ENCODE peak calls at places on chromosomes 12 and 14, in five cellular contexts. G is Caco-2, S is astrocyte of the spinal cord, D is left lung, Z is OCI-LY7. V is an unnamed sample.

GRCh38 chr12:79251356-79251755 is 386.8 kb downstream of the SYT1 start:
- DNase-seq in G (no peak), D (no peak), Z (no peak), S (peak), V (no peak)

GRCh38 chr12:132506730-132507538 is 17.0 kb downstream of the FBRSL1 start:
- DNase-seq in S (peak), Z (no peak), D (peak), G (no peak), V (no peak)

GRCh38 chr14:61530896-61531295 is 164.4 kb upstream of the HIF1A start:
- DNase-seq in Z (no peak), D (no peak), G (no peak), S (no peak), V (no peak)

GRCh38 chr12:4858385-4858784 is 51.3 kb upstream of the KCNA1 start:
- DNase-seq in G (peak), Z (peak), D (no peak), S (no peak), V (no peak)

GRCh38 chr14:104096751-104097700 is 11.5 kb downstream of the ASPG start:
- DNase-seq in S (no peak), Z (peak), G (no peak), D (no peak), V (no peak)

GRCh38 chr14:65961004-65961403 is 525.2 kb upstream of the CCDC196 start:
- DNase-seq in Z (peak), G (no peak), S (peak), D (no peak), V (peak)

GRCh38 chr12:107091381-107091780 is 2.0 kb downstream of the CRY1 start:
- DNase-seq in Z (no peak), G (no peak), S (peak), D (no peak), V (peak)

GRCh38 chr14:104176611-104177010 is 38.2 kb downstream of the KIF26A start:
- DNase-seq in D (no peak), G (no peak), Z (no peak), S (no peak), V (no peak)

GRCh38 chr12:11862794-11863193 is 207.9 kb upstream of the BCL2L14 start:
- DNase-seq in Z (no peak), G (no peak), S (peak), D (no peak), V (no peak)

GRCh38 chr14:103716091-103716801 is 636 bp downstream of the ZFYVE21 start:
- DNase-seq in D (no peak), Z (no peak), G (no peak), S (no peak), V (peak)

GRCh38 chr12:18158774-18159557 is 69.0 kb upstream of the RERGL start:
- DNase-seq in G (no peak), D (no peak), S (peak), Z (peak), V (no peak)

GRCh38 chr12:16358896-16359295 is 11.5 kb downstream of the MGST1 start:
- DNase-seq in S (no peak), Z (no peak), D (no peak), G (no peak), V (no peak)

GRCh38 chr12:87182696-87183233 is 846.4 kb downstream of the C12orf50 start:
- DNase-seq in D (no peak), G (no peak), S (no peak), Z (no peak), V (no peak)

GRCh38 chr12:50524621-50525020 is 19.8 kb downstream of the DIP2B start:
- DNase-seq in G (no peak), Z (no peak), S (no peak), D (no peak), V (no peak)

GRCh38 chr14:85487215-85487614 is 42.7 kb upstream of the FLRT2 start:
- DNase-seq in G (no peak), D (no peak), Z (no peak), S (peak), V (no peak)

GRCh38 chr14:104075530-104076151 is 9.9 kb upstream of the ASPG start:
- DNase-seq in G (no peak), D (no peak), Z (peak), S (no peak), V (no peak)

GRCh38 chr12:5102806-5103205 is 59.1 kb downstream of the KCNA5 start:
- DNase-seq in G (no peak), Z (no peak), S (no peak), D (no peak), V (no peak)

GRCh38 chr14:104001003-104001402 is 58.7 kb upstream of the RD3L start:
- DNase-seq in D (no peak), Z (peak), G (no peak), S (no peak), V (no peak)

GRCh38 chr14:31582286-31582691 is 21.1 kb downstream of the NUBPL start:
- DNase-seq in G (no peak), S (peak), D (no peak), Z (no peak), V (no peak)

GRCh38 chr12:47874316-47874715 is 30.5 kb downstream of the VDR start:
- DNase-seq in S (no peak), G (no peak), D (no peak), Z (no peak), V (no peak)

GRCh38 chr14:32090686-32091085 is 13.6 kb downstream of the ARHGAP5 start:
- DNase-seq in Z (no peak), G (no peak), D (no peak), S (no peak), V (no peak)

GRCh38 chr12:61916856-61917255 is 343.3 kb upstream of the USP15 start:
- DNase-seq in S (no peak), Z (no peak), G (no peak), D (no peak), V (no peak)

GRCh38 chr12:38664661-38665269 is 240.6 kb downstream of the CPNE8 start:
- DNase-seq in Z (peak), G (no peak), S (no peak), D (no peak), V (peak)

GRCh38 chr14:74261288-74261687 is 22.0 kb downstream of the VSX2 start:
- DNase-seq in G (no peak), Z (no peak), S (no peak), D (no peak), V (no peak)

GRCh38 chr12:6281081-6281809 is 29.2 kb upstream of the PLEKHG6 start:
- DNase-seq in S (no peak), Z (no peak), D (no peak), G (no peak), V (no peak)

GRCh38 chr12:48349471-48349870 is 1.2 kb downstream of the ZNF641 start:
- DNase-seq in G (no peak), D (no peak), Z (peak), S (peak), V (no peak)

GRCh38 chr14:66111891-66112290 is 374.3 kb upstream of the CCDC196 start:
- DNase-seq in S (no peak), Z (no peak), G (no peak), D (no peak), V (no peak)

GRCh38 chr14:20332946-20333782 is at the start of gene CCNB1IP1:
- DNase-seq in Z (peak), S (peak), D (peak), G (peak), V (peak)

GRCh38 chr14:102095231-102095870 is 8.5 kb upstream of the HSP90AA1 start:
- DNase-seq in Z (no peak), D (no peak), S (no peak), G (no peak), V (no peak)

GRCh38 chr14:75040959-75041358 is 10.3 kb downstream of the MLH3 start:
- DNase-seq in S (no peak), G (no peak), D (no peak), Z (no peak), V (no peak)

GRCh38 chr14:105532735-105533141 is 6.4 kb downstream of the TMEM121 start:
- DNase-seq in D (no peak), G (no peak), S (no peak), Z (peak), V (peak)

GRCh38 chr12:1907652-1908611 is 10.5 kb downstream of the CACNA2D4 start:
- DNase-seq in G (peak), S (no peak), Z (no peak), D (peak), V (peak)

GRCh38 chr12:27667540-27667939 is 28.7 kb upstream of the REP15 start:
- DNase-seq in D (no peak), G (no peak), Z (no peak), S (peak), V (no peak)

GRCh38 chr14:64294672-64295413 is 672 bp upstream of the ESR2 start:
- DNase-seq in D (peak), S (peak), G (peak), Z (peak), V (peak)

GRCh38 chr12:96698965-96699364 is 208.1 kb upstream of the NEDD1 start:
- DNase-seq in Z (no peak), S (no peak), G (peak), D (no peak), V (no peak)

DNA sequence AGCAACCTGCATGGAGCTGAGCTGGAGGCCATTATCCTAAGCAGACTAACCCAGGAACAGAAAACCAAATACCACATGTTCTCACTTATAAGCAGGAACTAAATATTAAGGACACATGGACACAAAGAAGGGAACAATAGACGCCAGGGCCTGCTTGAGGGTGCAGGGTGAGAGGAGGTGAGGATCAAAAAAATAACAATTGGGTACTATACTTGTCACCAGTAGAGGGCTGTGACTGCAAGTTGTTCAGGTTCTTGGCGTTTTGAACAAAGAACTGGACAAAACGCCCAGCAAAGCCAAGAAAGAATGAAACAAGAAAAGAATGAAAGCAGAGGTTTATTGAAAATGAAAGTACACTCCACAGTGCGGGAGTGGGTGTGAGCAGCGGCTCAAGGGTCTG is 208.5 kb upstream of the NEDD1 start:
- DNase-seq in G (no peak), Z (no peak), D (no peak), S (no peak), V (no peak)
- TF ChIP-seq CTCF in G (no peak), Z (no peak), D (no peak), S (no peak), V (peak)

DNA sequence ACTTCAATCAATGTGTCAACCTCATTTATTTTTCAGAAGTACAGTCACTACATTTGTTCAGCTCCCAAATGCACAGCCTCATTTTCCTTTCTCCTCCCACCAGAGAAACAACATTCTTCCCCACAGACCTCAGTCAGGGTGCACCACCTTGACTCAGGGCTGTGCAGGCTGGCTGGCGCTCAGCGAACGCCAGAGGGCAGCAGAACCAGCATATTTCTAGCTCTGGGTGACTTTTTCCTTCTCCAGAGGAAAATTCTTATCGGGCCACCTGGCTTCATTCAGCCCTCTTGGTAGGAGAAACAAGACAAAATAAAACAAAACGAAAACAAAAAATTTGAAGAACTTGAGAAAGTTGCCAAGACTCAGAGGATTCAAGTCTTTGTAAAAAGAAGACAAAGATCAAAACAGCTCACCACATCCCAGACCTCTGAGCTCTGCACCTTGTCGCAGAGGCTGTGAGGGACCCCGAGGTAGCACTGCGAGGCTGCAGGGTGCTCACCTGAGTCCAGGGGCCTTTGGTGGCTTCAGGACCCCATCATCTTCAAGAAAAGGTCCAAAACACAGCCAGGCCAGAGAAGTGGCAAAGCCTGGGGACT is 33.7 kb downstream of the PAH start:
- DNase-seq in S (peak), D (peak), G (peak), Z (peak), V (peak)
- TF ChIP-seq CTCF in S (peak), D (peak), G (peak), Z (peak), V (peak)

GRCh38 chr12:122064780-122065588 is 13.6 kb upstream of the MLXIP start:
- DNase-seq in Z (no peak), G (peak), S (peak), D (peak), V (no peak)

GRCh38 chr12:122061253-122061652 is 17.3 kb upstream of the MLXIP start:
- DNase-seq in Z (no peak), G (no peak), S (no peak), D (no peak), V (no peak)

GRCh38 chr12:122063691-122064033 is 14.9 kb upstream of the MLXIP start:
- DNase-seq in Z (no peak), S (no peak), D (no peak), G (no peak), V (no peak)

GRCh38 chr12:122062832-122063690 is 15.5 kb upstream of the MLXIP start:
- DNase-seq in Z (no peak), G (peak), D (peak), S (peak), V (peak)

DNA sequence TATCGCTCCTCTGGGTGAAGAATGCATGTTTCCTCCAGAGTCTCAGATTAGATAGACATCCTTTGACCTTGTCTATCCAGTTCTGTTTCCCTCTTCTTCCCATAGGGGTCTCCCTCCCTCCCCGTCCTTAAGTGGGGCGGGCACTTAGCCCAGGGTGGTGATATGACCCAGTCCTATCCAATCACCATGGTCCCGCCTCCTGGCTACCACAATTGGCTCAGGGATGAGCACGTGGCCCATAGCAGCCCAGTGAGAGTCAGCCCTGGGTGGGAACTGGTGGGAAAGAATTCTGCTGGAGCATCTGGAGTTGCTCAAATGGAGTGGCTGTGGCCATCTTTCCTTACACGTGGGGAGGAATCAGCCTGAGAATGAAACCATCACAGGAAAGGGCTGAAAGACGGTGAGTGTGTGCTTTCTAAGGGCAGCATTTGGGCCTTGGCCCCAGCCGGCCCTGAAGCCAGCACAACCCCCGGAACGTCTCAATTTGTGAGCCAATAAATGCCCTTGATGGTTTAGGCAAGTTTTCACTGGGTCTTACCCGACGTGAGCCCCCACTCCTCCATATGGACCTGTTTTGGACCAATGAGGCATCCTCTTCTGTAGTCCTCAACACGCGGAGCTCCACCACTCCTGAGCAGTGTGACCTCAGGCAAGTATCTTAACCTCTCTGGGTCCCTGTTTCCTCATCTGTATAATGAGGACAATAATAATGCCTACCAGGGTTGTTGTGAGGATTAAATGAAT is 14.3 kb upstream of the MLXIP start:
- DNase-seq in S (peak), G (peak), D (peak), Z (peak), V (peak)
- TF ChIP-seq CTCF in S (peak), G (peak), D (peak), Z (peak), V (peak)

GRCh38 chr12:116773276-116773731 is 35.2 kb downstream of the RNFT2 start:
- DNase-seq in G (no peak), D (no peak), S (no peak), Z (peak), V (no peak)
- TF ChIP-seq CTCF in G (peak), D (no peak), S (no peak), Z (peak), V (no peak)

DNA sequence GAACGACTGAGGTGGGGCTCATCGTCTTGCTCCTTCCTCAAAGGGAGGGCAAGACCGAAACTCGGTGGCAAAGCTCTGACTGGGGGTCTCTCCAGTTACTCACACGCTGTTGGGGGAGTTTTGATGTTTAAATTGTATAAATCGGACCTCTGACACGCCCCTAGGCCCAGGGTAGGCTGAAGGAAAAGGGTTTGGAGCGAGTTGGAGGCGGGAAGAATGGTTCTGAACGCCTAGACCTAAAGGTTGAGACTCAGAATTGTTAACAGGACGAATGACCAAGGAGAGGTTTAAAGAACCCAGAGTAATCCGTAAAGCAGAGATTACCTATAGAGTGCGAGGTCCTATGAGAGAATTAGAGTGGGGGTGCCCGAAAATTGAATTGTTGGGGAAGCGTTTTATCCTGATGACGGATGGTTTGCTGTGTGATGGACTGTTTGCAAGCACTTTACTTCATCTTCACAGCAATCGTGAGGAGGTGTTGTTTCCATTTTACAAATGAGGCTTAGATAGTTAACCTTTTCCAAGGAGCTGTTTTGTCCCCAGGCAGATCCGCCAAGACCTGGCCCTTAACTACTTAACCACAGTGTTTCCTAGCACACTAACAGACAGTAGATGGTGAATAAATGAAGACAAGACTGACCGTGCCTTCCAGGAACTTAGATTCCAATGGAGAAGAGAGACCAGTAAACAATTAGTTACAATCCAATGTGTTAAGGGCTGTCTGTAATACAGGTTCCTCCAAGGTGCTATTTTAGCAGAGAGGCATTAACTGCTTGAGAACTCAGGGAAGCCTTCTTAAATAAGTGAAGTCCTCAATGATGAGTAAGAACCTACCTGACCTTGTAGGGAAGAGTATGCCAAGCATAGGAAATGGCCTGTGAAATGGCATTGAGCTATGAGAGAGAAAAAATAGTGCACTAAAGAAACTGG is 929 bp upstream of the UBE2N start:
- DNase-seq in G (no peak), S (no peak), Z (no peak), D (no peak), V (no peak)
- TF ChIP-seq CTCF in G (no peak), S (no peak), Z (no peak), D (no peak), V (no peak)

GRCh38 chr14:95696741-95697140 is 10.5 kb downstream of the TCL1B start:
- DNase-seq in Z (no peak), G (no peak), D (no peak), S (peak), V (no peak)

GRCh38 chr14:95699397-95699796 is 13.2 kb downstream of the TCL1B start:
- DNase-seq in G (no peak), Z (peak), D (no peak), S (no peak), V (no peak)

GRCh38 chr14:95698287-95698686 is 12.1 kb downstream of the TCL1B start:
- DNase-seq in Z (peak), D (no peak), G (no peak), S (no peak), V (no peak)

GRCh38 chr14:95695913-95696312 is 9.7 kb downstream of the TCL1B start:
- DNase-seq in Z (peak), G (no peak), D (no peak), S (no peak), V (no peak)

GRCh38 chr14:95697764-95698163 is 11.5 kb downstream of the TCL1B start:
- DNase-seq in G (no peak), D (no peak), Z (peak), S (no peak), V (no peak)
- TF ChIP-seq CTCF in G (no peak), D (no peak), Z (no peak), S (no peak), V (no peak)

V was measured in Calu3.